ENCODE peak calls at places on chromosomes 16 and 17, in nine cellular contexts. X is IMR-90; W is Panc1; T is lower lobe of right lung; S is CD4-positive, CD25-positive, alpha-beta regulatory T cell; G is BJ; E is SJCRH30; A is MG63; U is transverse colon. O is an unnamed sample.
A peak's percentile ranks its signal among the peaks of the same experiment; 100 is the strongest.

GRCh38 chr16:17921357-17921978 is 415.1 kb downstream of the NPIPA8 start:
- DNase-seq in X (no peak), W (peak; percentile 12), G (no peak), S (peak; percentile 18), E (peak; percentile 64), U (peak; percentile 69), T (peak; percentile 47), A (peak; percentile 4), O (peak; percentile 80)

GRCh38 chr16:86566601-86566965 is at the start of gene FOXC2:
- DNase-seq in X (peak; percentile 94), S (no peak), U (peak; percentile 54), A (peak; percentile 100), W (no peak), G (peak; percentile 53), E (peak; percentile 90), T (peak; percentile 70), O (no peak)

GRCh38 chr17:35006961-35007360 is 26.6 kb downstream of the LIG3 start:
- DNase-seq in S (no peak), X (no peak), A (no peak), G (no peak), U (no peak), T (no peak), W (no peak), E (no peak), O (no peak)

GRCh38 chr16:76243620-76244019 is 33.6 kb upstream of the CNTNAP4 start:
- DNase-seq in U (no peak), X (no peak), E (no peak), W (no peak), S (no peak), A (no peak), G (no peak), T (no peak), O (no peak)

GRCh38 chr16:69107311-69107962 is 2.0 kb downstream of the HAS3 start:
- DNase-seq in U (peak; percentile 72), W (no peak), S (no peak), A (peak; percentile 65), X (no peak), T (peak; percentile 67), E (no peak), G (no peak), O (no peak)

GRCh38 chr16:15461376-15461775 is 27.0 kb downstream of the BMERB1 start:
- DNase-seq in X (no peak), U (no peak), T (no peak), S (no peak), G (no peak), A (peak; percentile 14), W (no peak), E (no peak), O (no peak)

GRCh38 chr17:47618416-47618815 is 31.3 kb upstream of the KPNB1 start:
- DNase-seq in E (no peak), X (peak; percentile 20), T (no peak), W (no peak), G (no peak), S (no peak), A (no peak), U (no peak), O (no peak)

GRCh38 chr17:9125722-9126121 is 104.4 kb downstream of the NTN1 start:
- DNase-seq in T (no peak), X (no peak), G (no peak), W (no peak), E (no peak), A (no peak), U (no peak), S (no peak), O (no peak)

GRCh38 chr17:65629234-65629690 is 67.8 kb upstream of the AXIN2 start:
- DNase-seq in U (no peak), X (peak; percentile 13), A (no peak), T (no peak), G (no peak), E (no peak), W (no peak), S (no peak), O (no peak)

GRCh38 chr16:85077576-85078125 is 34.6 kb downstream of the CIBAR2 start:
- DNase-seq in A (no peak), U (no peak), T (no peak), X (no peak), G (no peak), S (no peak), E (no peak), W (no peak), O (no peak)

GRCh38 chr16:23374721-23375120 is 72.6 kb downstream of the SCNN1B start:
- DNase-seq in T (peak; percentile 68), X (no peak), A (no peak), G (no peak), U (peak; percentile 72), E (no peak), W (no peak), S (no peak), O (no peak)

GRCh38 chr16:79821911-79822310 is 221.4 kb upstream of the MAF start:
- DNase-seq in A (no peak), E (no peak), G (no peak), W (no peak), T (no peak), S (no peak), U (no peak), X (no peak), O (no peak)

GRCh38 chr17:17783825-17784598 is 52.8 kb downstream of the SREBF1 start:
- DNase-seq in S (no peak), A (no peak), T (no peak), X (no peak), E (peak; percentile 98), U (peak; percentile 38), W (no peak), G (no peak), O (peak; percentile 53)

GRCh38 chr16:2095918-2096582 is 39.6 kb downstream of the PKD1 start:
- DNase-seq in S (no peak), T (no peak), G (no peak), A (no peak), U (no peak), X (no peak), W (no peak), E (no peak), O (no peak)

GRCh38 chr17:68305132-68305531 is 13.8 kb downstream of the ARSG start:
- DNase-seq in G (no peak), A (no peak), S (no peak), T (no peak), U (no peak), X (no peak), E (no peak), W (no peak), O (no peak)

GRCh38 chr17:51346218-51346982 is 86.1 kb downstream of the UTP18 start:
- DNase-seq in S (no peak), T (no peak), U (no peak), W (no peak), G (no peak), E (no peak), X (no peak), A (no peak), O (no peak)

DNA sequence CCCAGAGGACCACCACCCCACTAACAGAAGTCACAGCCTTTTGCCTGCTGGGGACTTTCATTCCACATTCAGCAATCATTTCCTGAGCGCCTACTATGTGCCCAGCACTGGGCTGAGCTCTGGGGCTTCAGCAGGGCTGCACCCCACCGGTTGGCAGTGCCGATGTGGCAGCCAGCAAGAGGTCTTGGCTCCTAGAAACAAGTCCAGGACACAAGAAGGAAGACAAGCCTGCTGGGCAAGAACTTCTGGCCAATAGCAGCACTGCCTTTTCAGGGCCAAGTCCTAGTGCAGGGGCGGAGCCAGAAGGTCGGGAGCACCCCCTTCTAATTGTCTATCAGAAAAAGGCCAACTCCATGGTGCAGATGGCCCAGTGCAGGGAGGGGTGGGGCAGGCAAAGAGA is 13.0 kb upstream of the HOXB9 start:
- DNase-seq in U (peak; percentile 87), G (no peak), T (no peak), X (no peak), S (no peak), E (no peak), A (peak; percentile 29), W (no peak), O (no peak)
- H3K4me3 ChIP-seq in U (peak overlapping the region; percentile 25), G (no peak overlapping the region), T (no peak overlapping the region), X (no peak overlapping the region), S (no peak overlapping the region), E (no peak overlapping the region), A (no peak overlapping the region), W (no peak overlapping the region), O (no peak overlapping the region)

DNA sequence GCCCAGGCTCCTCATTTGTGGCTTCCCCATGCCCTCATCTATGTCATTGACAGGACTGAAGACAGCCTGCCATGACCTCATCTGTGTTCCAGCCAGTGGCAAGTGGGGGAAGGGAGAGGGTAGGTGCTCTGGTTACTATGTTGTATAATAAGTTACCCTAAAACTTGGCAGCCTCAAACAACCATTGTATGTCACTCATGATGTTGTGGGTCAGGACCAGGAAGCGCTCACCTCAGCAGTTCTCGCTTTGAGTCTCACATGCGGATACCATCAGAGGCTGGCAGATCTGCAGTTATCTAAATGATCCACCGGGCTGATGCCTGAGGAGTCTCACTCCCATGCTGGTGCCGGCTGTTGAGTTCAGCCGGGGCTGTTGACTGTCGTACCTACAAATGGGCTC is 89.0 kb upstream of the TMEM97 start:
- DNase-seq in S (peak; percentile 30), G (no peak), A (no peak), U (no peak), W (no peak), X (no peak), E (no peak), T (no peak), O (no peak)
- H3K27me3 ChIP-seq in S (peaks cover 13% of the 10 kb centered on the region), G (peaks cover 2% of the 10 kb centered on the region), A (no peaks in the 10 kb centered on the region), U (peaks cover 32% of the 10 kb centered on the region), W (peaks cover 3% of the 10 kb centered on the region), X (peaks cover 48% of the 10 kb centered on the region), E (no peaks in the 10 kb centered on the region), T (peaks cover 37% of the 10 kb centered on the region), O (no peaks in the 10 kb centered on the region)

DNA sequence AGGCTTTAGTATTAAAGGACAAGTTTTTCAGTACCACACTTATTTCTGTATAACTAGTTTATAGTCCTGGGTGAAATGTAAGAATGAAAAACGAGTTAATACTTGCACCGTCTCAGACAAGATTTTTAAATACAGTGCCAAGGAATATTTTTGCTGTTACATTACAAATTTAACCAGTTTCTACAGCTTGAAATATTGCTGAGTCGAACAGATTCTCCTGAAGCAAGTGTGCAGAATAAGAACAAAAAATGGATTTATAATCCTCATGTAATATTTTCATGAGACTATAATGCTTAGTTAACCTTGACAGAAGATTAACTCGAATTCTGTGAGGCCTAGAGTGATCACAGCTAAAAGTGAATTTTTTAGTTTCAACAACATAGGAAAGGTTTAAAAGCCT is 3.1 kb downstream of the NETO2 start:
- DNase-seq in G (no peak), S (no peak), E (no peak), T (no peak), A (no peak), W (no peak), X (no peak), U (no peak), O (no peak)
- H3K4me3 ChIP-seq in G (no peak overlapping the region), S (no peak overlapping the region), E (no peak overlapping the region), T (no peak overlapping the region), A (no peak overlapping the region), W (no peak overlapping the region), X (no peak overlapping the region), U (no peak overlapping the region), O (no peak overlapping the region)

DNA sequence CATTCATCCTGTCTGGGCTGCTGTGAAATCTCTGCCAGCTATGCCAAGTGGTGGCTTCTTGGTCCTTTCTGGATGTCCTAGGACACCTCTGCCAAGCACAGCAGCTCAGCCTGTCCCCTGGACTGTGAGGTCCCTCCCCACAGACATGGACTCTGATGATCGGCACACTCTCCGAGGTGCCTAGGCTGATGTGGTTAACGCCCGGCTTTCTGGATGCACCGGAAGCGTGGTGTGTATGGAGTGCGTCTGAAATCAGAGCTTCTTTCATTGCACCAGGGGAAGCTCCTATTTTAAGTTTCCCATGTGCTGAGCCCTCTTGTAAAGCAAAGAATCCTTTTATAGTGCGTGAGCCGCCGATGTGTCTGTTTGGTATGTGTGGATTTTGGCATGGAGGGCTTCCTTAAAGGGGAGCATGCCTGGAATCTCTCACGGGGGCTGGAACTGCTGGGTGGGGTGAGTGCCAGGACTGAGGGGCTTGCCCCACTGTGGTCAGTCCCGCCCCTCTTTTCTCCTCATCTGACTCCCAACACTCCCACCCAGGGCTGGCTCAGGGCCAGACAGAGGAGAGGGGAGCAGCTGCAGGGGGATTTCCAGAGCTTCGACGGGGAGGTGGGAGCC is 6.9 kb upstream of the ARHGAP23 start:
- DNase-seq in T (no peak), A (no peak), S (no peak), U (no peak), E (peak; percentile 78), G (peak; percentile 65), W (no peak), X (peak; percentile 69), O (peak; percentile 55)
- H3K27me3 ChIP-seq in T (peaks cover 49% of the 10 kb centered on the region), A (no peaks in the 10 kb centered on the region), S (peaks cover 8% of the 10 kb centered on the region), U (peaks cover 63% of the 10 kb centered on the region), E (peaks cover 13% of the 10 kb centered on the region), G (peaks cover 25% of the 10 kb centered on the region), W (no peaks in the 10 kb centered on the region), X (peaks cover 27% of the 10 kb centered on the region), O (no peaks in the 10 kb centered on the region)

O was measured in WERI-Rb-1.